ENCODE peak calls at places on chromosomes 13 and 19, in seven cellular contexts. One of them, this sample, is unnamed.

GRCh38 chr13:39036212-39036611 is 1.7 kb downstream of the PROSER1 start:
- DNase-seq in spleen: no peak
- DNase-seq in aorta: no peak
- DNase-seq in mesenchymal stem cell: peak
- DNase-seq in AG04450: no peak
- DNase-seq in fibroblast of mammary gland: no peak
- DNase-seq in neuronal stem cell: no peak
- DNase-seq in this sample: no peak

GRCh38 chr13:27926644-27927434 is 7.0 kb downstream of the PDX1 start:
- DNase-seq in spleen: no peak
- DNase-seq in aorta: no peak
- DNase-seq in mesenchymal stem cell: no peak
- DNase-seq in AG04450: no peak
- DNase-seq in fibroblast of mammary gland: no peak
- DNase-seq in neuronal stem cell: peak
- DNase-seq in this sample: no peak

GRCh38 chr13:38223093-38223492 is 126.6 kb upstream of the UFM1 start:
- DNase-seq in spleen: no peak
- DNase-seq in aorta: no peak
- DNase-seq in mesenchymal stem cell: peak
- DNase-seq in AG04450: no peak
- DNase-seq in fibroblast of mammary gland: peak
- DNase-seq in neuronal stem cell: peak
- DNase-seq in this sample: no peak

GRCh38 chr19:16591803-16592556 is 19.8 kb upstream of the SLC35E1 start:
- DNase-seq in spleen: no peak
- DNase-seq in aorta: no peak
- DNase-seq in mesenchymal stem cell: no peak
- DNase-seq in AG04450: no peak
- DNase-seq in fibroblast of mammary gland: no peak
- DNase-seq in neuronal stem cell: no peak
- DNase-seq in this sample: no peak

GRCh38 chr13:69458013-69458412 is 649.6 kb upstream of the ATXN8OS start:
- DNase-seq in spleen: no peak
- DNase-seq in aorta: no peak
- DNase-seq in mesenchymal stem cell: no peak
- DNase-seq in AG04450: no peak
- DNase-seq in fibroblast of mammary gland: no peak
- DNase-seq in neuronal stem cell: no peak
- DNase-seq in this sample: no peak

GRCh38 chr19:15379996-15380647 is 535 bp upstream of the AKAP8 start:
- DNase-seq in spleen: no peak
- DNase-seq in aorta: no peak
- DNase-seq in mesenchymal stem cell: peak
- DNase-seq in AG04450: no peak
- DNase-seq in fibroblast of mammary gland: peak
- DNase-seq in neuronal stem cell: no peak
- DNase-seq in this sample: peak

GRCh38 chr19:29171525-29171924 is 41.4 kb downstream of the UQCRFS1 start:
- DNase-seq in spleen: no peak
- DNase-seq in aorta: no peak
- DNase-seq in mesenchymal stem cell: no peak
- DNase-seq in AG04450: no peak
- DNase-seq in fibroblast of mammary gland: no peak
- DNase-seq in neuronal stem cell: no peak
- DNase-seq in this sample: no peak

GRCh38 chr13:32164622-32165268 is 133.2 kb downstream of the FRY start:
- DNase-seq in spleen: no peak
- DNase-seq in aorta: no peak
- DNase-seq in mesenchymal stem cell: peak
- DNase-seq in AG04450: peak
- DNase-seq in fibroblast of mammary gland: peak
- DNase-seq in neuronal stem cell: peak
- DNase-seq in this sample: no peak

GRCh38 chr19:45791744-45792481 is 732 bp downstream of the DMWD start:
- DNase-seq in spleen: no peak
- DNase-seq in aorta: no peak
- DNase-seq in mesenchymal stem cell: no peak
- DNase-seq in AG04450: no peak
- DNase-seq in fibroblast of mammary gland: no peak
- DNase-seq in neuronal stem cell: no peak
- DNase-seq in this sample: no peak

GRCh38 chr19:45792482-45793177 is at the start of gene DMWD:
- DNase-seq in spleen: peak
- DNase-seq in aorta: peak
- DNase-seq in mesenchymal stem cell: peak
- DNase-seq in AG04450: peak
- DNase-seq in fibroblast of mammary gland: peak
- DNase-seq in neuronal stem cell: peak
- DNase-seq in this sample: peak

GRCh38 chr19:45794627-45795026 is 2.0 kb upstream of the DMWD start:
- DNase-seq in spleen: no peak
- DNase-seq in aorta: no peak
- DNase-seq in mesenchymal stem cell: no peak
- DNase-seq in AG04450: no peak
- DNase-seq in fibroblast of mammary gland: no peak
- DNase-seq in neuronal stem cell: no peak
- DNase-seq in this sample: no peak

GRCh38 chr19:45790942-45791341 is 1.7 kb downstream of the DMWD start:
- DNase-seq in spleen: peak
- DNase-seq in aorta: no peak
- DNase-seq in mesenchymal stem cell: no peak
- DNase-seq in AG04450: no peak
- DNase-seq in fibroblast of mammary gland: no peak
- DNase-seq in neuronal stem cell: no peak
- DNase-seq in this sample: no peak

DNA sequence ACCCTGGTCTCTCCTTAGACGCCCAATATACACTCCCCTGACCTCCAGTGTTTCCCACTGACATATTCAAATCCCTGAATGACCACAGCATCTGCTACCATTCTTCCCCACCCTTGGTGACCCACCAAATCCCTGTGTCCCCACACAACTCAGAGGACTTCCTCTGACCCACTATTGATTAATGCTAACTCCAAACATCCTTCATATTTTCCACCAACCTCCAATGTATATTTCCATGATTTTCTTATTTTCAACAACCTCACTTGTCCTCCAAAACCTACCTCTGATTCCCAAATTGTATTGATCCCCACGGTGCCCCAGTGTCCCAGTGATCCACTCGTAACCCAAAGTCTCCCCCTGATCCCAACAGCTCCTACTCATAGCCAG is 526 bp upstream of the DMWD start:
- DNase-seq in spleen: no peak
- DNase-seq in aorta: no peak
- DNase-seq in mesenchymal stem cell: no peak
- DNase-seq in AG04450: no peak
- DNase-seq in fibroblast of mammary gland: no peak
- DNase-seq in neuronal stem cell: no peak
- DNase-seq in this sample: no peak
- H3K4me3 ChIP-seq in spleen: peak
- H3K4me3 ChIP-seq in aorta: no peak
- H3K4me3 ChIP-seq in mesenchymal stem cell: no peak
- H3K4me3 ChIP-seq in AG04450: peak
- H3K4me3 ChIP-seq in fibroblast of mammary gland: peak
- H3K4me3 ChIP-seq in neuronal stem cell: no peak
- H3K4me3 ChIP-seq in this sample: peak

GRCh38 chr13:113160983-113161382 is 2.5 kb downstream of the PROZ start:
- DNase-seq in spleen: no peak
- DNase-seq in aorta: no peak
- DNase-seq in mesenchymal stem cell: no peak
- DNase-seq in AG04450: no peak
- DNase-seq in fibroblast of mammary gland: no peak
- DNase-seq in neuronal stem cell: no peak
- DNase-seq in this sample: no peak

GRCh38 chr13:113158946-113159345 is 498 bp downstream of the PROZ start:
- DNase-seq in spleen: no peak
- DNase-seq in aorta: no peak
- DNase-seq in mesenchymal stem cell: no peak
- DNase-seq in AG04450: no peak
- DNase-seq in fibroblast of mammary gland: no peak
- DNase-seq in neuronal stem cell: no peak
- DNase-seq in this sample: no peak

GRCh38 chr13:113159701-113160100 is 1.3 kb downstream of the PROZ start:
- DNase-seq in spleen: no peak
- DNase-seq in aorta: no peak
- DNase-seq in mesenchymal stem cell: no peak
- DNase-seq in AG04450: no peak
- DNase-seq in fibroblast of mammary gland: no peak
- DNase-seq in neuronal stem cell: no peak
- DNase-seq in this sample: no peak

GRCh38 chr13:113162783-113163685 is 4.6 kb downstream of the PROZ start:
- DNase-seq in spleen: no peak
- DNase-seq in aorta: no peak
- DNase-seq in mesenchymal stem cell: no peak
- DNase-seq in AG04450: no peak
- DNase-seq in fibroblast of mammary gland: no peak
- DNase-seq in neuronal stem cell: no peak
- DNase-seq in this sample: no peak

GRCh38 chr13:113161433-113161832 is 3.0 kb downstream of the PROZ start:
- DNase-seq in spleen: no peak
- DNase-seq in aorta: no peak
- DNase-seq in mesenchymal stem cell: no peak
- DNase-seq in AG04450: no peak
- DNase-seq in fibroblast of mammary gland: no peak
- DNase-seq in neuronal stem cell: no peak
- DNase-seq in this sample: no peak
- H3K4me3 ChIP-seq in spleen: no peak
- H3K4me3 ChIP-seq in aorta: no peak
- H3K4me3 ChIP-seq in mesenchymal stem cell: no peak
- H3K4me3 ChIP-seq in AG04450: no peak
- H3K4me3 ChIP-seq in fibroblast of mammary gland: no peak
- H3K4me3 ChIP-seq in neuronal stem cell: no peak
- H3K4me3 ChIP-seq in this sample: no peak

GRCh38 chr19:10517760-10518443 is 655 bp upstream of the S1PR5 start:
- DNase-seq in spleen: no peak
- DNase-seq in aorta: peak
- DNase-seq in mesenchymal stem cell: peak
- DNase-seq in AG04450: no peak
- DNase-seq in fibroblast of mammary gland: no peak
- DNase-seq in neuronal stem cell: no peak
- DNase-seq in this sample: no peak
- H3K4me3 ChIP-seq in spleen: peak
- H3K4me3 ChIP-seq in aorta: no peak
- H3K4me3 ChIP-seq in mesenchymal stem cell: peak
- H3K4me3 ChIP-seq in AG04450: peak
- H3K4me3 ChIP-seq in fibroblast of mammary gland: peak
- H3K4me3 ChIP-seq in neuronal stem cell: peak
- H3K4me3 ChIP-seq in this sample: no peak

GRCh38 chr19:5086725-5087439 is 118.0 kb downstream of the KDM4B start:
- DNase-seq in spleen: no peak
- DNase-seq in aorta: no peak
- DNase-seq in mesenchymal stem cell: no peak
- DNase-seq in AG04450: no peak
- DNase-seq in fibroblast of mammary gland: no peak
- DNase-seq in neuronal stem cell: no peak
- DNase-seq in this sample: no peak
- H3K4me3 ChIP-seq in spleen: no peak
- H3K4me3 ChIP-seq in aorta: no peak
- H3K4me3 ChIP-seq in mesenchymal stem cell: no peak
- H3K4me3 ChIP-seq in AG04450: no peak
- H3K4me3 ChIP-seq in fibroblast of mammary gland: no peak
- H3K4me3 ChIP-seq in neuronal stem cell: no peak
- H3K4me3 ChIP-seq in this sample: no peak

This sample was measured in right cardiac atrium.